ENCODE peak calls at places on chromosomes 13 and 19, in ten cellular contexts. One of them, this sample, is unnamed.

GRCh38 chr19:52734340-52734892 is 428 bp downstream of the ZNF611 start:
- DNase-seq in CD8-positive, alpha-beta T cell: no peak
- DNase-seq in GM12865: no peak
- DNase-seq in GM23338: peak
- DNase-seq in transverse colon: peak
- DNase-seq in suprapubic skin: no peak
- DNase-seq in PC-3: no peak
- DNase-seq in thoracic aorta: no peak
- DNase-seq in fibroblast of villous mesenchyme: no peak
- DNase-seq in tibial artery: no peak
- DNase-seq in this sample: peak

GRCh38 chr13:81001828-81002385 is 661.0 kb upstream of the SPRY2 start:
- DNase-seq in transverse colon: no peak
- DNase-seq in suprapubic skin: no peak
- DNase-seq in thoracic aorta: no peak
- DNase-seq in GM23338: no peak
- DNase-seq in fibroblast of villous mesenchyme: no peak
- DNase-seq in tibial artery: no peak
- DNase-seq in PC-3: no peak
- DNase-seq in CD8-positive, alpha-beta T cell: no peak
- DNase-seq in GM12865: no peak
- DNase-seq in this sample: no peak

GRCh38 chr19:33505168-33505567 is 16.4 kb downstream of the PEPD start:
- DNase-seq in tibial artery: no peak
- DNase-seq in thoracic aorta: no peak
- DNase-seq in CD8-positive, alpha-beta T cell: no peak
- DNase-seq in suprapubic skin: no peak
- DNase-seq in fibroblast of villous mesenchyme: no peak
- DNase-seq in GM23338: no peak
- DNase-seq in transverse colon: no peak
- DNase-seq in GM12865: no peak
- DNase-seq in PC-3: no peak
- DNase-seq in this sample: peak

GRCh38 chr19:1027953-1028902 is 1.8 kb downstream of the CNN2 start:
- DNase-seq in fibroblast of villous mesenchyme: peak
- DNase-seq in suprapubic skin: no peak
- DNase-seq in thoracic aorta: no peak
- DNase-seq in transverse colon: peak
- DNase-seq in tibial artery: peak
- DNase-seq in CD8-positive, alpha-beta T cell: peak
- DNase-seq in GM23338: peak
- DNase-seq in GM12865: peak
- DNase-seq in PC-3: peak
- DNase-seq in this sample: peak

GRCh38 chr19:58356236-58356970 is 3.1 kb upstream of the A1BG start:
- DNase-seq in transverse colon: no peak
- DNase-seq in GM23338: peak
- DNase-seq in fibroblast of villous mesenchyme: peak
- DNase-seq in GM12865: no peak
- DNase-seq in CD8-positive, alpha-beta T cell: peak
- DNase-seq in PC-3: no peak
- DNase-seq in suprapubic skin: no peak
- DNase-seq in tibial artery: no peak
- DNase-seq in thoracic aorta: no peak
- DNase-seq in this sample: no peak

GRCh38 chr13:74443623-74444022 is 309.4 kb upstream of the KLF12 start:
- DNase-seq in GM23338: no peak
- DNase-seq in fibroblast of villous mesenchyme: peak
- DNase-seq in thoracic aorta: no peak
- DNase-seq in CD8-positive, alpha-beta T cell: no peak
- DNase-seq in suprapubic skin: no peak
- DNase-seq in transverse colon: no peak
- DNase-seq in PC-3: peak
- DNase-seq in GM12865: no peak
- DNase-seq in tibial artery: no peak
- DNase-seq in this sample: peak

GRCh38 chr19:39252458-39252857 is 3.8 kb upstream of the IFNL4 start:
- DNase-seq in tibial artery: no peak
- DNase-seq in PC-3: no peak
- DNase-seq in transverse colon: no peak
- DNase-seq in thoracic aorta: no peak
- DNase-seq in suprapubic skin: no peak
- DNase-seq in fibroblast of villous mesenchyme: no peak
- DNase-seq in CD8-positive, alpha-beta T cell: no peak
- DNase-seq in GM12865: no peak
- DNase-seq in GM23338: no peak
- DNase-seq in this sample: no peak

GRCh38 chr13:52103386-52103785 is 25.5 kb downstream of the NEK5 start:
- DNase-seq in fibroblast of villous mesenchyme: no peak
- DNase-seq in CD8-positive, alpha-beta T cell: no peak
- DNase-seq in suprapubic skin: no peak
- DNase-seq in GM23338: no peak
- DNase-seq in thoracic aorta: no peak
- DNase-seq in tibial artery: no peak
- DNase-seq in PC-3: no peak
- DNase-seq in GM12865: no peak
- DNase-seq in transverse colon: no peak
- DNase-seq in this sample: no peak

GRCh38 chr13:41456768-41457588 is at the start of gene RGCC:
- DNase-seq in GM12865: peak
- DNase-seq in transverse colon: peak
- DNase-seq in fibroblast of villous mesenchyme: peak
- DNase-seq in thoracic aorta: peak
- DNase-seq in suprapubic skin: peak
- DNase-seq in tibial artery: peak
- DNase-seq in CD8-positive, alpha-beta T cell: peak
- DNase-seq in GM23338: peak
- DNase-seq in PC-3: peak
- DNase-seq in this sample: peak

GRCh38 chr13:51814825-51815650 is 11.1 kb upstream of the DHRS12 start:
- DNase-seq in suprapubic skin: no peak
- DNase-seq in tibial artery: peak
- DNase-seq in CD8-positive, alpha-beta T cell: peak
- DNase-seq in GM23338: peak
- DNase-seq in transverse colon: peak
- DNase-seq in PC-3: peak
- DNase-seq in thoracic aorta: no peak
- DNase-seq in fibroblast of villous mesenchyme: peak
- DNase-seq in GM12865: peak
- DNase-seq in this sample: peak

GRCh38 chr19:16435999-16436650 is 35.6 kb downstream of the EPS15L1 start:
- DNase-seq in thoracic aorta: no peak
- DNase-seq in suprapubic skin: no peak
- DNase-seq in PC-3: no peak
- DNase-seq in transverse colon: no peak
- DNase-seq in fibroblast of villous mesenchyme: peak
- DNase-seq in GM12865: peak
- DNase-seq in tibial artery: no peak
- DNase-seq in GM23338: no peak
- DNase-seq in CD8-positive, alpha-beta T cell: no peak
- DNase-seq in this sample: peak

GRCh38 chr19:16433986-16434385 is 37.8 kb downstream of the EPS15L1 start:
- DNase-seq in thoracic aorta: no peak
- DNase-seq in GM23338: no peak
- DNase-seq in CD8-positive, alpha-beta T cell: no peak
- DNase-seq in tibial artery: no peak
- DNase-seq in fibroblast of villous mesenchyme: no peak
- DNase-seq in transverse colon: no peak
- DNase-seq in GM12865: no peak
- DNase-seq in PC-3: no peak
- DNase-seq in suprapubic skin: no peak
- DNase-seq in this sample: no peak

GRCh38 chr19:16441661-16442071 is 30.1 kb downstream of the EPS15L1 start:
- DNase-seq in fibroblast of villous mesenchyme: peak
- DNase-seq in GM23338: peak
- DNase-seq in GM12865: no peak
- DNase-seq in suprapubic skin: no peak
- DNase-seq in PC-3: peak
- DNase-seq in thoracic aorta: no peak
- DNase-seq in tibial artery: no peak
- DNase-seq in CD8-positive, alpha-beta T cell: no peak
- DNase-seq in transverse colon: no peak
- DNase-seq in this sample: no peak

GRCh38 chr19:16435238-16435911 is 36.4 kb downstream of the EPS15L1 start:
- DNase-seq in tibial artery: peak
- DNase-seq in thoracic aorta: no peak
- DNase-seq in suprapubic skin: no peak
- DNase-seq in fibroblast of villous mesenchyme: peak
- DNase-seq in CD8-positive, alpha-beta T cell: peak
- DNase-seq in GM23338: no peak
- DNase-seq in PC-3: no peak
- DNase-seq in transverse colon: peak
- DNase-seq in GM12865: no peak
- DNase-seq in this sample: peak

GRCh38 chr19:16436780-16437179 is 35.0 kb downstream of the EPS15L1 start:
- DNase-seq in suprapubic skin: no peak
- DNase-seq in tibial artery: no peak
- DNase-seq in CD8-positive, alpha-beta T cell: no peak
- DNase-seq in PC-3: no peak
- DNase-seq in GM12865: no peak
- DNase-seq in thoracic aorta: no peak
- DNase-seq in fibroblast of villous mesenchyme: no peak
- DNase-seq in GM23338: no peak
- DNase-seq in transverse colon: no peak
- DNase-seq in this sample: no peak
- TF ChIP-seq CTCF in suprapubic skin: no peak
- TF ChIP-seq CTCF in tibial artery: no peak
- TF ChIP-seq CTCF in CD8-positive, alpha-beta T cell: no peak
- TF ChIP-seq CTCF in PC-3: no peak
- TF ChIP-seq CTCF in GM12865: no peak
- TF ChIP-seq CTCF in thoracic aorta: no peak
- TF ChIP-seq CTCF in fibroblast of villous mesenchyme: no peak
- TF ChIP-seq CTCF in GM23338: no peak
- TF ChIP-seq CTCF in transverse colon: no peak
- TF ChIP-seq CTCF in this sample: no peak

DNA sequence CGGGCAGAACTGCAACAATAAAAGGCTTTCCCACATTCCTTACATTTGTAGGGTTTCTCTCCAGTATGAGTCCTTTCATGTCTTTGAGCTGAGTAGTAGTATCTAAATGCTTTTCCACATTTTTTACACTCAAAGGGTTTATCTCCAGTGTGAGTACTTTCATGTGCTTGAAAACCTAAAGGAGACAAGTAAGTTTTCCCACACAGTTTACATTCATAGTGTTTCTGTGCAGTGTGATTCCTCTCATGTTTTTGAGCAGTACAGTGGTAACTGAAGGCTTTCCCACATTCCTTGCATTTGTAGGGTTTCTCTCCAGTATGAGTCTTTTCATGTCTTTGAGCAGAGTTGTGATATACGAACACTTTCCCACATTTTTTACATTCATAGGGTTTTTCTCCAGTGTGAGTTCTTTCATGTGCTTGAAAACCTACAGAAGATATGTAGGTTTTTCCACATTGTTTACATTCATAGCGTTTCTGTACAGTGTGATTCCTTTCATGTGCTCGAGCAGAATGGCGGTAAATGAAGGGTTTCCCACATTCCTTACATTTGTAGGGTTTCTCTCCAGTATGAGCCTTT is 47.0 kb downstream of the ZNF44 start:
- DNase-seq in transverse colon: no peak
- DNase-seq in tibial artery: no peak
- DNase-seq in GM23338: no peak
- DNase-seq in PC-3: no peak
- DNase-seq in CD8-positive, alpha-beta T cell: no peak
- DNase-seq in thoracic aorta: no peak
- DNase-seq in fibroblast of villous mesenchyme: no peak
- DNase-seq in suprapubic skin: no peak
- DNase-seq in GM12865: no peak
- DNase-seq in this sample: no peak
- H3K4me3 ChIP-seq in transverse colon: no peak
- H3K4me3 ChIP-seq in tibial artery: no peak
- H3K4me3 ChIP-seq in GM23338: no peak
- H3K4me3 ChIP-seq in PC-3: peak
- H3K4me3 ChIP-seq in CD8-positive, alpha-beta T cell: no peak
- H3K4me3 ChIP-seq in thoracic aorta: no peak
- H3K4me3 ChIP-seq in fibroblast of villous mesenchyme: no peak
- H3K4me3 ChIP-seq in suprapubic skin: no peak
- H3K4me3 ChIP-seq in GM12865: no peak
- H3K4me3 ChIP-seq in this sample: no peak

GRCh38 chr19:18588611-18589379 is at the start of gene REX1BD:
- DNase-seq in CD8-positive, alpha-beta T cell: peak
- DNase-seq in thoracic aorta: peak
- DNase-seq in GM12865: peak
- DNase-seq in transverse colon: peak
- DNase-seq in tibial artery: peak
- DNase-seq in GM23338: peak
- DNase-seq in suprapubic skin: peak
- DNase-seq in fibroblast of villous mesenchyme: peak
- DNase-seq in PC-3: peak
- DNase-seq in this sample: peak
- TF ChIP-seq CTCF in CD8-positive, alpha-beta T cell: peak
- TF ChIP-seq CTCF in thoracic aorta: peak
- TF ChIP-seq CTCF in GM12865: peak
- TF ChIP-seq CTCF in transverse colon: peak
- TF ChIP-seq CTCF in tibial artery: peak
- TF ChIP-seq CTCF in GM23338: peak
- TF ChIP-seq CTCF in suprapubic skin: peak
- TF ChIP-seq CTCF in fibroblast of villous mesenchyme: peak
- TF ChIP-seq CTCF in PC-3: peak
- TF ChIP-seq CTCF in this sample: peak

GRCh38 chr19:41238244-41238643 is 19.2 kb downstream of the AXL start:
- DNase-seq in fibroblast of villous mesenchyme: no peak
- DNase-seq in tibial artery: no peak
- DNase-seq in GM12865: no peak
- DNase-seq in suprapubic skin: no peak
- DNase-seq in thoracic aorta: no peak
- DNase-seq in PC-3: no peak
- DNase-seq in CD8-positive, alpha-beta T cell: no peak
- DNase-seq in transverse colon: no peak
- DNase-seq in GM23338: no peak
- DNase-seq in this sample: no peak
- H3K4me3 ChIP-seq in fibroblast of villous mesenchyme: no peak
- H3K4me3 ChIP-seq in tibial artery: no peak
- H3K4me3 ChIP-seq in GM12865: no peak
- H3K4me3 ChIP-seq in suprapubic skin: no peak
- H3K4me3 ChIP-seq in thoracic aorta: no peak
- H3K4me3 ChIP-seq in PC-3: no peak
- H3K4me3 ChIP-seq in CD8-positive, alpha-beta T cell: no peak
- H3K4me3 ChIP-seq in transverse colon: no peak
- H3K4me3 ChIP-seq in GM23338: no peak
- H3K4me3 ChIP-seq in this sample: no peak

DNA sequence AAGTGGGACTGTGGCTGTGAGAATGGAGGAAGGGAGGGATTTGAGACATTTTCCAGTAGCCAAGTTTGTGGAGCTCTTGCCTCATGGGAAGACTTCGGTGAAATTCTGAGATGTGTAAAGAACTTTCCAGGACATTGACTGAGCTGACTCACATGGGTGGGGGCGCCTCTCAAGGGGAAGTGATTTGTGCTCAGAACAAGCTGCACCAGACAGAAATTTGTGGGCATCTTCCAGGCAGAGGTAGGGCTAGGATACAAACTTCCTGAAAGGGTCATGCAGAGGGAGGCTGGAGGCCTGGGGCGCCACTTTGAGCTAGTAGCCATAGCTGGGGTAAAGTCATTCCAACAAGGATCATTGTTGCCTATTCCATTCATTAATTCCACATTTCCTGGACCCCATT is 9.8 kb upstream of the SIGLEC10 start:
- DNase-seq in suprapubic skin: no peak
- DNase-seq in GM12865: no peak
- DNase-seq in thoracic aorta: no peak
- DNase-seq in transverse colon: no peak
- DNase-seq in CD8-positive, alpha-beta T cell: no peak
- DNase-seq in fibroblast of villous mesenchyme: no peak
- DNase-seq in PC-3: no peak
- DNase-seq in GM23338: no peak
- DNase-seq in tibial artery: no peak
- DNase-seq in this sample: no peak
- TF ChIP-seq CTCF in suprapubic skin: no peak
- TF ChIP-seq CTCF in GM12865: no peak
- TF ChIP-seq CTCF in thoracic aorta: no peak
- TF ChIP-seq CTCF in transverse colon: no peak
- TF ChIP-seq CTCF in CD8-positive, alpha-beta T cell: no peak
- TF ChIP-seq CTCF in fibroblast of villous mesenchyme: no peak
- TF ChIP-seq CTCF in PC-3: no peak
- TF ChIP-seq CTCF in GM23338: no peak
- TF ChIP-seq CTCF in tibial artery: no peak
- TF ChIP-seq CTCF in this sample: no peak